ENCODE peak calls at places on chromosomes 1 and 21, in eight cellular contexts. N is right lobe of liver, S is A549, D is vagina, E is heart left ventricle, X is IMR-90, Z is uterus, A is adrenal gland. G is an unnamed sample.

GRCh38 chr1:41315482-41315823 is 45.8 kb upstream of the FOXO6 start:
- DNase-seq in E (no peak), S (no peak), X (peak; percentile 17), D (no peak), Z (no peak), A (no peak), N (no peak), G (no peak)

GRCh38 chr21:45334591-45335081 is 46.9 kb upstream of the POFUT2 start:
- DNase-seq in Z (no peak), D (no peak), X (no peak), N (no peak), S (no peak), E (no peak), A (peak; percentile 3), G (no peak)

GRCh38 chr1:180181048-180181447 is 26.4 kb downstream of the QSOX1 start:
- DNase-seq in S (peak; percentile 36), D (no peak), X (no peak), N (no peak), A (no peak), E (no peak), Z (no peak), G (no peak)

GRCh38 chr1:175514309-175515001 is 228.9 kb downstream of the TNR start:
- DNase-seq in N (no peak), D (no peak), A (no peak), Z (no peak), E (peak; percentile 25), X (no peak), S (no peak), G (no peak)

GRCh38 chr1:18581420-18581880 is 49.2 kb upstream of the PAX7 start:
- DNase-seq in A (peak; percentile 25), Z (no peak), S (peak; percentile 37), X (no peak), D (no peak), E (no peak), N (no peak), G (no peak)

GRCh38 chr1:244049969-244050834 is 881 bp upstream of the ZBTB18 start:
- DNase-seq in A (peak; percentile 21), S (no peak), Z (no peak), D (no peak), N (peak; percentile 53), E (no peak), X (no peak), G (no peak)

GRCh38 chr1:9653783-9654517 is 2.4 kb downstream of the PIK3CD start:
- DNase-seq in E (no peak), S (no peak), A (no peak), N (no peak), D (no peak), X (no peak), Z (no peak), G (no peak)

GRCh38 chr1:209030454-209031167 is 552.9 kb upstream of the CAMK1G start:
- DNase-seq in X (no peak), N (no peak), A (no peak), D (no peak), E (no peak), Z (no peak), S (no peak), G (no peak)

GRCh38 chr1:26701995-26702679 is 6.3 kb downstream of the ARID1A start:
- DNase-seq in A (no peak), Z (no peak), D (no peak), N (no peak), E (no peak), X (no peak), S (no peak), G (no peak)

GRCh38 chr1:1554926-1555915 is 14.8 kb upstream of the TMEM240 start:
- DNase-seq in S (peak; percentile 40), Z (no peak), A (peak; percentile 89), X (peak; percentile 86), N (no peak), D (no peak), E (no peak), G (no peak)

GRCh38 chr1:14083706-14084105 is 383.7 kb downstream of the PRDM2 start:
- DNase-seq in X (no peak), S (no peak), E (no peak), N (no peak), Z (no peak), D (no peak), A (no peak), G (no peak)

GRCh38 chr1:53771648-53772047 is 32.7 kb upstream of the GLIS1 start:
- DNase-seq in Z (no peak), X (peak; percentile 81), S (no peak), N (no peak), D (no peak), E (no peak), A (no peak), G (no peak)

GRCh38 chr1:67446893-67447292 is 16.7 kb upstream of the SERBP1 start:
- DNase-seq in Z (no peak), S (no peak), D (no peak), N (no peak), E (no peak), X (no peak), A (no peak), G (no peak)

GRCh38 chr1:59043796-59044195 is 253.1 kb upstream of the FGGY start:
- DNase-seq in S (peak; percentile 60), X (peak; percentile 89), E (peak; percentile 65), D (no peak), Z (peak; percentile 89), N (peak; percentile 86), A (peak; percentile 89), G (peak; percentile 52)

GRCh38 chr1:15081088-15081487 is 72.5 kb upstream of the TMEM51 start:
- DNase-seq in X (no peak), Z (no peak), A (no peak), E (no peak), N (no peak), S (no peak), D (no peak), G (no peak)

GRCh38 chr1:200180821-200181220 is 153.3 kb downstream of the NR5A2 start:
- DNase-seq in A (peak; percentile 70), E (peak; percentile 11), D (no peak), N (peak; percentile 77), S (peak; percentile 78), Z (no peak), X (peak; percentile 59), G (no peak)

GRCh38 chr1:20153000-20153418 is 13.9 kb downstream of the PLA2G2F start:
- DNase-seq in N (peak; percentile 76), A (no peak), Z (no peak), S (peak; percentile 11), X (no peak), D (no peak), E (peak; percentile 21), G (no peak)

GRCh38 chr1:11188381-11188780 is 774 bp upstream of the ANGPTL7 start:
- DNase-seq in X (no peak), A (no peak), N (no peak), Z (no peak), S (no peak), E (no peak), D (no peak), G (no peak)

GRCh38 chr1:164443166-164443565 is 115.8 kb upstream of the PBX1 start:
- DNase-seq in Z (no peak), N (no peak), D (no peak), A (no peak), E (no peak), X (no peak), S (no peak), G (no peak)

GRCh38 chr1:47742890-47743760 is 254.1 kb downstream of the TRABD2B start:
- DNase-seq in X (no peak), S (no peak), D (no peak), N (no peak), E (no peak), Z (no peak), A (no peak), G (peak; percentile 68)

GRCh38 chr1:235415008-235415904 is 48.0 kb downstream of the TBCE start:
- DNase-seq in S (peak; percentile 90), N (peak; percentile 71), E (peak; percentile 53), X (peak; percentile 85), A (peak; percentile 66), Z (peak; percentile 43), D (no peak), G (peak; percentile 39)

GRCh38 chr1:28394136-28394535 is 24.6 kb downstream of the PHACTR4 start:
- DNase-seq in Z (no peak), X (no peak), D (no peak), N (no peak), A (no peak), S (no peak), E (no peak), G (no peak)

GRCh38 chr1:5576111-5577065 is 415.8 kb downstream of the NPHP4 start:
- DNase-seq in X (no peak), A (no peak), N (no peak), E (no peak), S (no peak), Z (no peak), D (peak; percentile 49), G (no peak)

DNA sequence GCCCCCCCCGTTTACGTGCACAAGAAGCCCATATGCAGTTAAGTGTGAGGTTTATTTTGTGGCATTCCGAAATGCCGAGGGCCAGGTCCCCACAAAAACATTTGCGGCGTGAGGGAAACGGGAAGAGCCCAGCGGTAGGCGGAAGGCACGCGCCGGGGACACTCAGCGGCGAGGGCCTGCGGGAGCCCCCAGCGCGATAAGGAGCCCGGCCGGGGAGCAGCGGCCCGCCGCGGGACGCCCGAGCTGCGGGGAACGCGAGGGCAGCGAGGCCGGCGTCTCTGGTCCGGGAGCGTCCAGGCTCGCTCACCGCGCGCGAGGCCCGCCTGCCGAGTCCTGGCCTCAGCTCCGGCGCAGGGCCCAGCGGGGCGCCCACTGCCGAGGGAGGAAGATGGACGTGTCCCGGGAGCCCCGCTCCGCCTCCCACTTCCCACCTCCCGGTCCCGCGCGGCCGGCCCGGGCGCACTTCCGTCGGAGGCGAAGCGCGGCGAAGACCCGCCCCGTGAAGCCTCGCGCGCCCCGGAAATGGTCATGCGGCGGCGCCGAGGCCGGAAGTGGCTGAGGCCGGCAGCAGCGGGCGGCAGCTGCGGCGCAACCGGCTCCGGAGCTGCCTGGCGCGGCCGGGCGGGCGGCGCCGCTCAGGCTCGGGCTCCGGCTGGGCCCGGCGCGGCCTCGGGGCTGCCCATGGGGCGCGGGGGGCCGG is at the start of gene TRAPPC10:
- DNase-seq in D (no peak), A (peak; percentile 83), E (peak; percentile 88), Z (peak; percentile 83), X (peak; percentile 80), S (peak; percentile 80), N (peak; percentile 88), G (peak; percentile 61)
- TF ChIP-seq POLR2A in D (no peak), A (peak; percentile 92), E (peak; percentile 91), Z (peak; percentile 96), X (peak; percentile 83), S (peak; percentile 54), N (peak; percentile 93), G (peak; percentile 84)

GRCh38 chr1:150622219-150622975 is 7.0 kb downstream of the ENSA start:
- DNase-seq in X (no peak), S (no peak), Z (peak; percentile 35), A (peak; percentile 42), E (peak; percentile 49), D (no peak), N (no peak), G (no peak)
- TF ChIP-seq CTCF in X (no peak), S (no peak), Z (no peak), A (no peak), E (no peak), D (no peak), N (no peak), G (no peak)

GRCh38 chr1:39270368-39270767 is 65.9 kb downstream of the MACF1 start:
- DNase-seq in S (no peak), A (no peak), Z (no peak), X (no peak), E (no peak), N (no peak), D (no peak), G (no peak)
- H3K4me3 ChIP-seq in S (no peak overlapping the region), A (no peak overlapping the region), Z (peak overlapping the region; percentile 12), X (no peak overlapping the region), E (no peak overlapping the region), N (no peak overlapping the region), D (peak overlapping the region; percentile 35), G (no peak overlapping the region)

GRCh38 chr1:228899421-228899956 is 164.2 kb downstream of the RHOU start:
- DNase-seq in D (peak; percentile 87), Z (no peak), S (no peak), X (no peak), E (no peak), N (no peak), A (no peak), G (no peak)
- TF ChIP-seq POLR2A in D (no peak), Z (no peak), S (no peak), X (no peak), E (no peak), N (no peak), A (no peak), G (no peak)